ENCODE peak calls at places on chromosome 22, in nine cellular contexts. V is body of pancreas; M is fibroblast of the aortic adventitia; U is CD4-positive, alpha-beta T cell; A is neural crest cell; P is OCI-LY7; W is K562; G is RWPE1; X is adrenal gland. C is an unnamed sample.

GRCh38 chr22:40107756-40108437 is 69.8 kb upstream of the TNRC6B start:
- DNase-seq in W (no peak), M (peak), A (no peak), P (peak), G (peak), U (no peak), V (peak), X (peak), C (no peak)

GRCh38 chr22:24807284-24807950 is 1.4 kb downstream of the SGSM1 start:
- DNase-seq in W (no peak), X (peak), M (no peak), A (peak), U (no peak), P (no peak), V (peak), G (no peak), C (no peak)

GRCh38 chr22:44307509-44308169 is 5.1 kb downstream of the SHISAL1 start:
- DNase-seq in X (no peak), V (no peak), P (no peak), U (no peak), G (no peak), A (no peak), M (peak), W (no peak), C (no peak)

GRCh38 chr22:44309647-44310046 is 3.1 kb downstream of the SHISAL1 start:
- DNase-seq in A (no peak), G (no peak), M (peak), V (no peak), X (no peak), U (no peak), W (no peak), P (no peak), C (no peak)

GRCh38 chr22:48089601-48090331 is 1327.3 kb downstream of the TBC1D22A start:
- DNase-seq in G (no peak), P (no peak), A (no peak), V (peak), M (no peak), X (peak), U (no peak), W (peak), C (no peak)

GRCh38 chr22:24460418-24461089 is 33.2 kb downstream of the ADORA2A start:
- DNase-seq in U (no peak), A (no peak), X (no peak), M (peak), P (no peak), W (no peak), G (no peak), V (no peak), C (no peak)

GRCh38 chr22:39264344-39265116 is 19.7 kb upstream of the PDGFB start:
- DNase-seq in V (no peak), A (no peak), U (no peak), M (no peak), X (peak), G (no peak), W (no peak), P (no peak), C (no peak)

GRCh38 chr22:19942071-19942885 is 660 bp upstream of the TXNRD2 start:
- DNase-seq in W (peak), U (no peak), M (peak), X (peak), P (peak), A (no peak), V (no peak), G (no peak), C (peak)

GRCh38 chr22:42769574-42770447 is 49.1 kb upstream of the A4GALT start:
- DNase-seq in M (peak), X (peak), U (no peak), G (no peak), P (peak), A (no peak), V (peak), W (peak), C (peak)

GRCh38 chr22:47460870-47461269 is 698.4 kb downstream of the TBC1D22A start:
- DNase-seq in M (no peak), X (no peak), U (no peak), A (no peak), G (no peak), V (no peak), W (no peak), P (no peak), C (no peak)

GRCh38 chr22:43999378-43999777 is 24.7 kb upstream of the PARVB start:
- DNase-seq in M (no peak), V (no peak), P (no peak), W (no peak), U (no peak), A (no peak), X (no peak), G (no peak), C (no peak)

GRCh38 chr22:46030241-46030880 is 53.4 kb upstream of the WNT7B start:
- DNase-seq in A (no peak), X (no peak), U (no peak), W (no peak), G (no peak), V (peak), P (no peak), M (no peak), C (no peak)

GRCh38 chr22:23263651-23264555 is 83.6 kb downstream of the BCR start:
- DNase-seq in X (no peak), U (peak), A (no peak), M (no peak), P (peak), G (no peak), V (no peak), W (no peak), C (no peak)

GRCh38 chr22:46971141-46971775 is 208.8 kb downstream of the TBC1D22A start:
- DNase-seq in A (no peak), X (peak), G (no peak), M (peak), W (no peak), V (peak), P (no peak), U (no peak), C (no peak)

GRCh38 chr22:27397948-27398330 is 403.6 kb downstream of the MN1 start:
- DNase-seq in W (no peak), M (peak), P (no peak), U (no peak), X (peak), G (no peak), A (no peak), V (peak), C (no peak)

GRCh38 chr22:45762545-45763235 is 91.1 kb downstream of the ATXN10 start:
- DNase-seq in P (no peak), U (no peak), A (no peak), M (no peak), G (no peak), W (no peak), X (no peak), V (no peak), C (no peak)

GRCh38 chr22:17199131-17199731 is 20.0 kb downstream of the ADA2 start:
- DNase-seq in A (peak), X (no peak), M (peak), U (no peak), V (no peak), W (no peak), P (no peak), G (no peak), C (no peak)

GRCh38 chr22:49215840-49216239 is 611.8 kb downstream of the BRD1 start:
- DNase-seq in V (no peak), U (no peak), M (no peak), A (no peak), X (peak), G (no peak), P (no peak), W (no peak), C (no peak)

DNA sequence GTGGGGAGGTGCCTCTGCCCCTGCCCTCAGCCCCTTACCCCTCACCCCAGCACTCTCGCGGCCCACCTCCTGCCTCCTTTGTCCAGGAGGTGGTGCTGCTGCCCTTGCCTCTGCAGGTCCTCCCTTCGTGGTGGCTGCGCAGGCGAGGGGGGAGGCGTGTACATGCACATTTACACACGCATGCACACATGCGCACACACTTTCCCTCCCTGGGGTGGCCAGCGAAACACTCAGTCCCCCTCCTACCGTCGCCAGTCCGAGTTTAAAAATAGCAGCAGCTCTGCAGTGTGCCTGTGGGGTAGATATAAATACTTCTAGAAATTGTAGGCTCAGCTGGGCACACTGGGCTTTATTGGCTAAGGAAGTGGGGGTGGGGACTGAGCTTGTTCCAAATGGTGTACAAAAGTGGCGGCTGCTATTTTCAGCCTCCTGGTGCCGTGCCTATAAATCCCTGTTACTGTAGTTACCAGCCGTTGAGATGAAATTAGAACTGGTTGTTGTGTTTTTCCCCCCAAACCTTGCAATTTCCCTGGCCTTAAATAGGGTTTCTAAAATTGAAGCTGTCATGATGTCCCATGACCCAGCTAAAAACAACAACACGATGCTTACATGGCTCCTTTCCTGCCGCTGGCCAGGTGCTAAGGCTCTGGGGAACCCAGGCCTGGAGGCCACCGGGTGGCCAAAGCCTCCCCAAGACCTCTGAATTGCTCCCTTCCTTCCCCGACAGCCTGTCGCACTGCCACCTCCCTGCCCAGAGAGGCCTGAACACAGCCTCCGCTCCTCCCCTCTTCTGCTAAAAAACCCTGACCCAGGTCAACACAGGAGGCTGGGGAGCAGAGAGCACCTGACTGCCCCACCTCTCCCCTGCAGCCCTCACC is 12.4 kb downstream of the PICK1 start:
- DNase-seq in G (no peak), V (no peak), U (no peak), W (peak), P (peak), X (no peak), M (peak), A (peak), C (no peak)
- TF ChIP-seq CTCF in G (peak), V (no peak), U (no peak), W (peak), P (peak), X (peak), M (peak), A (peak), C (peak)

DNA sequence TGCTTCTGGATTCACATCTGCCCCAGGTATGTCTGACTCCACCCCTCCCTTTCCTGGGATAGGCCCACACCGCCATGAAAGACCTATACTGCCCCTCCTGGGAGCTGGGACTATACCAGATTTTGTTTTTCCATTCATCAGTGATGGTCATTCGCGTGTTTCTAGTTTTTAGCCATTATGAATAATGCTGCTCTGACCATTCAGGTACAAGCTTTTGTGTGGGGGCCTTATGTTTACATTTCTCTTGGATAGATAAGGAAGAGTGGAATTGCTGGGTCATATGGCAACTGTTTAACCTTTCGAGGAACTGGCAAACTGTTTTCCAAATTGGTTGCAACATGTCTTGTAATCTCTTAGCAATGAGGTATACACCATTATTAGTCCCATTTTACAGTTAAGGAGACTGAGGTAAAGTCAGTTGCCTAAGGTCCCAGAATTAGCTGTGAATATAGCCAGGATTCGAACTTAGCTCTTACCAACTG is 1.2 kb upstream of the TBC1D10A start:
- DNase-seq in M (no peak), U (no peak), V (peak), G (no peak), P (peak), X (no peak), W (peak), A (no peak), C (no peak)
- TF ChIP-seq CTCF in M (no peak), U (no peak), V (peak), G (no peak), P (peak), X (no peak), W (peak), A (peak), C (peak)

GRCh38 chr22:32589007-32589406 is 114.4 kb downstream of the FBXO7 start:
- DNase-seq in W (no peak), U (no peak), P (no peak), V (no peak), M (peak), G (no peak), X (no peak), A (no peak), C (no peak)
- TF ChIP-seq CTCF in W (no peak), U (no peak), P (no peak), V (no peak), M (no peak), G (no peak), X (no peak), A (no peak), C (no peak)

DNA sequence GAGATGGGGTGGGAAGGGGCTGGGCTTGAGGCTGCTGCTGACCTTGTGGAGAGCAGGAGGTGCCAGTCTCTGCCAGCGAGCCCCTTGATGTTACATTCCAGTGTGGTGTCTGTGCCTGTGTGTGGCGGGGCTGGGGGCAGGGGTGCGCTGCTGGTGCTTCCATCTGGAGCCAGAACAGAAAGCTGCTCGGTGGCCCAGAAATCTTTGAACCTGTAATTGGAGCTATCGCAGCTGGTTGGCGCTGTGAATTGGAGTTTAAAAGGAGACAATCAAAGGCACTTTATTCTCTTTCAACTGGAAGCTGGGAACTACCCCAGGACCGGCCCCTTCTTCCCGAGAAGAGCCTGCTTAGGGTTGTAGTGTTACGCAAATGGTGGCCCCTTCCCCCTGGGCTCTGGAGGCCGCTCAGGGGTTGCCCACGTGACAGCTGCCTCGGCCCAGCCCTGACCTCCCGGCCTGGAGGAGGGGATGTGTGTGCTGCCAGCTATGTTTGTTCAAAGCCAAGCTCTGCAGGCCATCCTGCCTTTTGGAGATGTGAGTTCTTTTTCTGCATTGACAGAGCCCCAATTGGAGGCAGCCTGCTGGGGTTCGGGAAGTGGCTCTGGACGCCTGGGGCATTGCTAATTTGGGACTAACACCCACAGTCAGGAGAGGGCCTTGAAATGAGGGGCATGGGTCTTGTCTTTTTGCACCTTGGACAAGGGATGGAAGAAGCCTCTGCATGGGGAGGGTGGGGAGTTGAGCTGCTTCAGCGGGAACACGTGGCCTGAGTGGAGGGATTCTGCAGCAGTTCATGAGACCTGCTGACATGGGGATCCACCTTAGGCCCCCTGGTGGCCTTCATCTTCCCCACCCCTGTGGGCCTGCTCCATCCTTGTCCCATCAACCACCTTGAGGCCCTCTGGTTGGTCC is 14.0 kb upstream of the ARSA start:
- DNase-seq in P (peak), G (no peak), V (no peak), U (no peak), X (no peak), M (no peak), A (peak), W (no peak), C (no peak)
- TF ChIP-seq CTCF in P (no peak), G (no peak), V (no peak), U (no peak), X (peak), M (peak), A (no peak), W (peak), C (peak)

C was measured in GM13977.